ENCODE peak calls at places on chromosomes 1 and 21, in eight cellular contexts. One of them, this sample, is unnamed.

GRCh38 chr21:42568834-42569731 is 55.4 kb downstream of the SLC37A1 start:
- DNase-seq in endothelial cell of umbilical vein: no peak
- DNase-seq in HCT116: no peak
- DNase-seq in H1: no peak
- DNase-seq in K562: no peak
- DNase-seq in SK-N-SH: no peak
- DNase-seq in GM12878: no peak
- DNase-seq in HepG2: no peak
- DNase-seq in this sample: no peak

GRCh38 chr1:235670157-235670776 is 20.7 kb upstream of the GNG4 start:
- DNase-seq in endothelial cell of umbilical vein: peak; percentile 21
- DNase-seq in HCT116: peak; percentile 7
- DNase-seq in H1: no peak
- DNase-seq in K562: no peak
- DNase-seq in SK-N-SH: no peak
- DNase-seq in GM12878: no peak
- DNase-seq in HepG2: no peak
- DNase-seq in this sample: peak; percentile 65

GRCh38 chr1:30715216-30715615 is 8.2 kb downstream of the MATN1 start:
- DNase-seq in endothelial cell of umbilical vein: no peak
- DNase-seq in HCT116: no peak
- DNase-seq in H1: peak; percentile 75
- DNase-seq in K562: no peak
- DNase-seq in SK-N-SH: no peak
- DNase-seq in GM12878: no peak
- DNase-seq in HepG2: no peak
- DNase-seq in this sample: peak; percentile 51

GRCh38 chr1:63547621-63548294 is 24.4 kb downstream of the EFCAB7 start:
- DNase-seq in endothelial cell of umbilical vein: no peak
- DNase-seq in HCT116: no peak
- DNase-seq in H1: no peak
- DNase-seq in K562: no peak
- DNase-seq in SK-N-SH: no peak
- DNase-seq in GM12878: no peak
- DNase-seq in HepG2: no peak
- DNase-seq in this sample: no peak

GRCh38 chr1:1063261-1063944 is 10.7 kb downstream of the RNF223 start:
- DNase-seq in endothelial cell of umbilical vein: no peak
- DNase-seq in HCT116: no peak
- DNase-seq in H1: no peak
- DNase-seq in K562: no peak
- DNase-seq in SK-N-SH: no peak
- DNase-seq in GM12878: no peak
- DNase-seq in HepG2: no peak
- DNase-seq in this sample: no peak

GRCh38 chr1:217139513-217139912 is 416.3 kb upstream of the ESRRG start:
- DNase-seq in endothelial cell of umbilical vein: no peak
- DNase-seq in HCT116: no peak
- DNase-seq in H1: peak; percentile 52
- DNase-seq in K562: no peak
- DNase-seq in SK-N-SH: peak; percentile 14
- DNase-seq in GM12878: no peak
- DNase-seq in HepG2: no peak
- DNase-seq in this sample: peak; percentile 59

GRCh38 chr1:76870037-76870436 is 2.8 kb downstream of the ST6GALNAC5 start:
- DNase-seq in endothelial cell of umbilical vein: no peak
- DNase-seq in HCT116: no peak
- DNase-seq in H1: no peak
- DNase-seq in K562: peak; percentile 30
- DNase-seq in SK-N-SH: no peak
- DNase-seq in GM12878: no peak
- DNase-seq in HepG2: no peak
- DNase-seq in this sample: no peak

GRCh38 chr21:26137379-26138060 is 33.0 kb downstream of the APP start:
- DNase-seq in endothelial cell of umbilical vein: no peak
- DNase-seq in HCT116: no peak
- DNase-seq in H1: no peak
- DNase-seq in K562: no peak
- DNase-seq in SK-N-SH: no peak
- DNase-seq in GM12878: no peak
- DNase-seq in HepG2: no peak
- DNase-seq in this sample: no peak

GRCh38 chr21:36699026-36699545 is at the start of gene SIM2:
- DNase-seq in endothelial cell of umbilical vein: no peak
- DNase-seq in HCT116: peak; percentile 46
- DNase-seq in H1: no peak
- DNase-seq in K562: no peak
- DNase-seq in SK-N-SH: peak; percentile 58
- DNase-seq in GM12878: no peak
- DNase-seq in HepG2: no peak
- DNase-seq in this sample: peak; percentile 62

GRCh38 chr1:56453016-56453721 is 126.2 kb downstream of the PLPP3 start:
- DNase-seq in endothelial cell of umbilical vein: no peak
- DNase-seq in HCT116: no peak
- DNase-seq in H1: no peak
- DNase-seq in K562: no peak
- DNase-seq in SK-N-SH: peak; percentile 64
- DNase-seq in GM12878: no peak
- DNase-seq in HepG2: peak; percentile 44
- DNase-seq in this sample: peak; percentile 82

GRCh38 chr1:167077128-167077867 is 12.9 kb downstream of the GPA33 start:
- DNase-seq in endothelial cell of umbilical vein: no peak
- DNase-seq in HCT116: no peak
- DNase-seq in H1: no peak
- DNase-seq in K562: no peak
- DNase-seq in SK-N-SH: no peak
- DNase-seq in GM12878: no peak
- DNase-seq in HepG2: no peak
- DNase-seq in this sample: no peak

GRCh38 chr1:151485685-151486255 is 25.4 kb upstream of the CGN start:
- DNase-seq in endothelial cell of umbilical vein: no peak
- DNase-seq in HCT116: no peak
- DNase-seq in H1: no peak
- DNase-seq in K562: no peak
- DNase-seq in SK-N-SH: no peak
- DNase-seq in GM12878: no peak
- DNase-seq in HepG2: peak; percentile 16
- DNase-seq in this sample: peak; percentile 77

GRCh38 chr1:216064643-216065042 is 358.6 kb downstream of the USH2A start:
- DNase-seq in endothelial cell of umbilical vein: no peak
- DNase-seq in HCT116: no peak
- DNase-seq in H1: no peak
- DNase-seq in K562: no peak
- DNase-seq in SK-N-SH: no peak
- DNase-seq in GM12878: no peak
- DNase-seq in HepG2: no peak
- DNase-seq in this sample: no peak

GRCh38 chr1:226466301-226466700 is 58.4 kb upstream of the PARP1 start:
- DNase-seq in endothelial cell of umbilical vein: no peak
- DNase-seq in HCT116: no peak
- DNase-seq in H1: no peak
- DNase-seq in K562: no peak
- DNase-seq in SK-N-SH: no peak
- DNase-seq in GM12878: no peak
- DNase-seq in HepG2: no peak
- DNase-seq in this sample: no peak

GRCh38 chr1:110008971-110009565 is 24.5 kb downstream of the AHCYL1 start:
- DNase-seq in endothelial cell of umbilical vein: no peak
- DNase-seq in HCT116: no peak
- DNase-seq in H1: no peak
- DNase-seq in K562: no peak
- DNase-seq in SK-N-SH: no peak
- DNase-seq in GM12878: no peak
- DNase-seq in HepG2: no peak
- DNase-seq in this sample: no peak

GRCh38 chr1:168589136-168589535 is 12.7 kb downstream of the XCL1 start:
- DNase-seq in endothelial cell of umbilical vein: no peak
- DNase-seq in HCT116: no peak
- DNase-seq in H1: no peak
- DNase-seq in K562: no peak
- DNase-seq in SK-N-SH: no peak
- DNase-seq in GM12878: no peak
- DNase-seq in HepG2: no peak
- DNase-seq in this sample: no peak

DNA sequence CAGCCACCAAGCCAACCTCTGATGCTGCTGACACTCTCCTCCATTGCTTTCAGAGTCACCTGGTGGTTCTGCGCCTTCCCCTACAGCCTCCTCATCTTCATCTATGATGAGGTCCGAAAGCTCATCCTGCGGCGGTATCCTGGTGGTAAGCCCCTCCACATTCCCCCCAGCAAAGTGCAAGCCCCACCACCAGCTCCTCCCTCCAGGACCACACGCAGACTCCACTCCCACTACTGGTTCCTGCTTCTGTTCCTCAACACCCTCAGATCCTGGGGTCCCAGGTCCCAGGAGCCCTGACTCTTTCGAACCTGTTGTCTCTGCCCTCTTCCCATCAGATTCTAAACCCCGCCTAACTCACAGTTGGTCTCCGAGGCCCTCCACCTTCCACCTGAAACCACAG is 11.6 kb upstream of the ATP1A4 start:
- DNase-seq in endothelial cell of umbilical vein: no peak
- DNase-seq in HCT116: no peak
- DNase-seq in H1: no peak
- DNase-seq in K562: no peak
- DNase-seq in SK-N-SH: no peak
- DNase-seq in GM12878: no peak
- DNase-seq in HepG2: no peak
- DNase-seq in this sample: no peak
- H2AFZ ChIP-seq in endothelial cell of umbilical vein: no peak overlapping the region
- H2AFZ ChIP-seq in HCT116: no peak overlapping the region
- H2AFZ ChIP-seq in H1: no peak overlapping the region
- H2AFZ ChIP-seq in K562: no peak overlapping the region
- H2AFZ ChIP-seq in SK-N-SH: no peak overlapping the region
- H2AFZ ChIP-seq in GM12878: no peak overlapping the region
- H2AFZ ChIP-seq in HepG2: no peak overlapping the region
- H2AFZ ChIP-seq in this sample: no peak overlapping the region

GRCh38 chr1:111212634-111213335 is 12.3 kb upstream of the DENND2D start:
- DNase-seq in endothelial cell of umbilical vein: no peak
- DNase-seq in HCT116: no peak
- DNase-seq in H1: no peak
- DNase-seq in K562: no peak
- DNase-seq in SK-N-SH: no peak
- DNase-seq in GM12878: no peak
- DNase-seq in HepG2: no peak
- DNase-seq in this sample: no peak

GRCh38 chr1:111216751-111217150 is 10.8 kb upstream of the CHI3L2 start:
- DNase-seq in endothelial cell of umbilical vein: no peak
- DNase-seq in HCT116: no peak
- DNase-seq in H1: no peak
- DNase-seq in K562: no peak
- DNase-seq in SK-N-SH: no peak
- DNase-seq in GM12878: no peak
- DNase-seq in HepG2: no peak
- DNase-seq in this sample: no peak

GRCh38 chr1:111214086-111214801 is 13.3 kb upstream of the CHI3L2 start:
- DNase-seq in endothelial cell of umbilical vein: no peak
- DNase-seq in HCT116: no peak
- DNase-seq in H1: no peak
- DNase-seq in K562: no peak
- DNase-seq in SK-N-SH: no peak
- DNase-seq in GM12878: peak; percentile 81
- DNase-seq in HepG2: no peak
- DNase-seq in this sample: no peak

GRCh38 chr1:111214884-111215283 is 12.6 kb upstream of the CHI3L2 start:
- DNase-seq in endothelial cell of umbilical vein: no peak
- DNase-seq in HCT116: no peak
- DNase-seq in H1: no peak
- DNase-seq in K562: no peak
- DNase-seq in SK-N-SH: no peak
- DNase-seq in GM12878: no peak
- DNase-seq in HepG2: no peak
- DNase-seq in this sample: no peak

DNA sequence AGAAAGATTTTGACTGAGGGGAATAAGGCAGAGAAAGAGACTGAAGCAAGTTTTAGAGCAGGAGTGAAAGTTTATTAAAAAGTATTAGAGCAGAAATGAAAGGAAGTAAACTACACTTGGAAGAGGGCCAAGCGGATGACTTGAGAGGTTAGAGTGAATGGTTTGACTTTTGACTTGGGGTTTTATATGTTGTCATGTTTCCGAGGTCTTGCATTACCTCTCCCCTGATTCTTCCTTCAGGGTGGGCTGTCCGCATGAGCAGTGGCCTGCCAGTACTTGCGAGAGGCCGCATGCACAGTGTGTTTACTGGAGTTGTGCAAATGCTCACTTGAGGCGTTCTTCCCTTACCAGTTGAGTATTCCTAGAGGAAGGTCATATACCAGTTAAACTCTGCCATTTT is 13.0 kb upstream of the DENND2D start:
- DNase-seq in endothelial cell of umbilical vein: no peak
- DNase-seq in HCT116: no peak
- DNase-seq in H1: no peak
- DNase-seq in K562: no peak
- DNase-seq in SK-N-SH: no peak
- DNase-seq in GM12878: no peak
- DNase-seq in HepG2: no peak
- DNase-seq in this sample: no peak
- H3K27ac ChIP-seq in endothelial cell of umbilical vein: no peak overlapping the region
- H3K27ac ChIP-seq in HCT116: no peak overlapping the region
- H3K27ac ChIP-seq in H1: no peak overlapping the region
- H3K27ac ChIP-seq in K562: no peak overlapping the region
- H3K27ac ChIP-seq in SK-N-SH: no peak overlapping the region
- H3K27ac ChIP-seq in GM12878: peak overlapping the region; percentile 100
- H3K27ac ChIP-seq in HepG2: no peak overlapping the region
- H3K27ac ChIP-seq in this sample: no peak overlapping the region

DNA sequence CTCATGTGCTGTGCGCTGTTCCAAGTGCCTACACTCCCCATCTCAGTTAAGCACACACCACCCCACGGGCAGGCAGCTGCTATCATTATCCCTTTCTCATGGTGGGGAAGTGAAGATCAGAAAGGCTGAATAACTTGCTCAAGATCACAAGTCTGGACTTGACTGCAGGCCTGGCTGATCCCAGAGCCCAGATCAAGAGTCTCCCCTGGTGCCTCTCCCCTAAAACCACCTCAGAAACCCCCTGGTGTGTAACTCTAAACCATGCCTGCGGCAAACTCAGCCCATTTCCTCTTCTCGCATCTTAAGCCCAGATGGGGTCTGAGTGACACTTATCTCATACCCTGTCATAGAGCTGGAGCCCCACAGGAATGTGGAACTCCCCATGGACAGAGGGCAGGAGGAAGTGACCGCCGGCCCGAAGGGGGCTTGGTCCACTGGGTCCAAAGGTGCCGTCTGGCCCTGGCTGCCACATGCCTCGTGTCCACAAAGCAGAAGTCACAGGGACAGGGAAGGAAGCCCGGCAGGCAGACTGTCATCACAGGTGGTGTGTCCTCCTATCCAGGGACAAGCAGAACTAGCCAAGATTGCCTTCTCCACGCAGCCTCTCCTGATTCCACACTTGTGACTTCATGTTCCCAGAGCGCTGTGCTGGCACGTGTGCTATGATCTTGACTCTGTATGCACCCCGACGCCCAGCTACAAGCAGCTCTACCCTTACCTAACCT is 92.1 kb downstream of the SYF2 start:
- DNase-seq in endothelial cell of umbilical vein: no peak
- DNase-seq in HCT116: no peak
- DNase-seq in H1: peak; percentile 44
- DNase-seq in K562: no peak
- DNase-seq in SK-N-SH: no peak
- DNase-seq in GM12878: peak; percentile 69
- DNase-seq in HepG2: peak; percentile 55
- DNase-seq in this sample: no peak
- TF ChIP-seq POLR2AphosphoS5 in endothelial cell of umbilical vein: no peak
- TF ChIP-seq POLR2AphosphoS5 in HCT116: no peak
- TF ChIP-seq POLR2AphosphoS5 in H1: no peak
- TF ChIP-seq POLR2AphosphoS5 in K562: no peak
- TF ChIP-seq POLR2AphosphoS5 in SK-N-SH: no peak
- TF ChIP-seq POLR2AphosphoS5 in GM12878: no peak
- TF ChIP-seq POLR2AphosphoS5 in HepG2: no peak
- TF ChIP-seq POLR2AphosphoS5 in this sample: no peak

GRCh38 chr21:29192999-29193563 is 62.6 kb downstream of the MAP3K7CL start:
- DNase-seq in endothelial cell of umbilical vein: no peak
- DNase-seq in HCT116: no peak
- DNase-seq in H1: no peak
- DNase-seq in K562: no peak
- DNase-seq in SK-N-SH: peak; percentile 42
- DNase-seq in GM12878: no peak
- DNase-seq in HepG2: no peak
- DNase-seq in this sample: no peak
- H2AFZ ChIP-seq in endothelial cell of umbilical vein: no peak overlapping the region
- H2AFZ ChIP-seq in HCT116: no peak overlapping the region
- H2AFZ ChIP-seq in H1: no peak overlapping the region
- H2AFZ ChIP-seq in K562: no peak overlapping the region
- H2AFZ ChIP-seq in SK-N-SH: peak overlapping the region; percentile 80
- H2AFZ ChIP-seq in GM12878: no peak overlapping the region
- H2AFZ ChIP-seq in HepG2: no peak overlapping the region
- H2AFZ ChIP-seq in this sample: no peak overlapping the region